ENCODE peak calls at places on chromosomes 3 and 15, in seven cellular contexts. P, Z, O, H, T, E and U are unnamed samples.

GRCh38 chr3:56467108-56467507 is 1.2 kb downstream of the ERC2 start:
- DNase-seq in P (peak; percentile 76), Z (peak; percentile 58), O (peak; percentile 83), H (no peak), T (peak; percentile 28), E (peak; percentile 1), U (peak; percentile 88)

GRCh38 chr15:82531496-82532382 is 8.5 kb downstream of the RPS17 start:
- DNase-seq in P (no peak), Z (no peak), O (no peak), H (no peak), T (no peak), E (no peak), U (no peak)

GRCh38 chr3:55968331-55968730 is 481.2 kb upstream of the WNT5A start:
- DNase-seq in P (no peak), Z (no peak), O (no peak), H (no peak), T (no peak), E (no peak), U (no peak)

GRCh38 chr3:99967796-99968195 is 146.5 kb downstream of the FILIP1L start:
- DNase-seq in P (peak; percentile 43), Z (no peak), O (no peak), H (no peak), T (no peak), E (no peak), U (no peak)

GRCh38 chr3:174251696-174252095 is 607.4 kb upstream of the NAALADL2 start:
- DNase-seq in P (no peak), Z (no peak), O (no peak), H (no peak), T (no peak), E (no peak), U (no peak)

GRCh38 chr3:127449489-127450212 is 140.9 kb downstream of the TPRA1 start:
- DNase-seq in P (no peak), Z (no peak), O (no peak), H (no peak), T (no peak), E (no peak), U (no peak)

GRCh38 chr3:39143051-39143885 is 10.1 kb downstream of the CSRNP1 start:
- DNase-seq in P (no peak), Z (no peak), O (no peak), H (no peak), T (no peak), E (no peak), U (no peak)

GRCh38 chr3:35987386-35987785 is 348.1 kb downstream of the ARPP21 start:
- DNase-seq in P (no peak), Z (no peak), O (no peak), H (no peak), T (no peak), E (no peak), U (no peak)

GRCh38 chr3:129512595-129512994 is 15.8 kb upstream of the RHO start:
- DNase-seq in P (no peak), Z (no peak), O (no peak), H (no peak), T (no peak), E (no peak), U (no peak)

GRCh38 chr15:29736745-29737023 is 85.6 kb downstream of the TJP1 start:
- DNase-seq in P (peak; percentile 57), Z (no peak), O (no peak), H (no peak), T (peak; percentile 73), E (no peak), U (peak; percentile 85)

GRCh38 chr3:172087198-172087597 is 47.8 kb downstream of the FNDC3B start:
- DNase-seq in P (no peak), Z (no peak), O (no peak), H (no peak), T (no peak), E (no peak), U (no peak)

GRCh38 chr15:42215854-42216829 is 8.0 kb upstream of the VPS39 start:
- DNase-seq in P (peak; percentile 23), Z (no peak), O (no peak), H (no peak), T (no peak), E (no peak), U (no peak)

GRCh38 chr3:119644481-119644880 is 15.9 kb downstream of the POPDC2 start:
- DNase-seq in P (no peak), Z (no peak), O (no peak), H (no peak), T (no peak), E (no peak), U (no peak)

GRCh38 chr3:49654955-49655556 is 19.1 kb upstream of the APEH start:
- DNase-seq in P (no peak), Z (no peak), O (no peak), H (no peak), T (no peak), E (no peak), U (no peak)

GRCh38 chr15:69026355-69026754 is 11.9 kb downstream of the NOX5 start:
- DNase-seq in P (peak; percentile 31), Z (no peak), O (no peak), H (no peak), T (no peak), E (no peak), U (no peak)

GRCh38 chr3:53083496-53083895 is 37.6 kb upstream of the SFMBT1 start:
- DNase-seq in P (no peak), Z (no peak), O (no peak), H (peak; percentile 52), T (peak; percentile 85), E (peak; percentile 59), U (no peak)